ENCODE peak calls at places on chromosomes 16 and 17, in nine cellular contexts. S, G, W, C, J, F, P, X and N are unnamed samples.

GRCh38 chr17:13429201-13429600 is 172.5 kb downstream of the HS3ST3A1 start:
- DNase-seq in P (no peak), F (no peak), S (no peak), G (no peak), X (peak), W (no peak), J (peak), C (no peak), N (peak)

GRCh38 chr17:77708049-77708448 is 250.5 kb upstream of the TNRC6C start:
- DNase-seq in W (no peak), X (no peak), J (no peak), F (no peak), P (no peak), C (no peak), S (no peak), G (no peak), N (no peak)

GRCh38 chr16:3857189-3858013 is 23.1 kb downstream of the CREBBP start:
- DNase-seq in X (no peak), J (peak), W (peak), F (no peak), G (peak), S (no peak), P (no peak), C (no peak), N (peak)

GRCh38 chr17:5784791-5785190 is 200.5 kb upstream of the NLRP1 start:
- DNase-seq in P (no peak), G (no peak), S (no peak), C (no peak), F (no peak), J (no peak), X (no peak), W (no peak), N (no peak)

GRCh38 chr16:57736419-57737281 is 1.1 kb downstream of the KATNB1 start:
- DNase-seq in C (peak), W (peak), J (peak), X (peak), S (no peak), G (peak), F (peak), P (peak), N (peak)

GRCh38 chr16:87351320-87351698 is 32.3 kb downstream of the FBXO31 start:
- DNase-seq in J (no peak), C (no peak), F (no peak), P (no peak), S (no peak), X (no peak), G (no peak), W (no peak), N (peak)

GRCh38 chr16:30902070-30902972 is 5.9 kb downstream of the CTF1 start:
- DNase-seq in W (peak), C (peak), X (no peak), J (peak), S (peak), G (peak), P (no peak), F (peak), N (peak)

GRCh38 chr16:88455610-88456355 is 2.7 kb downstream of the ZFPM1 start:
- DNase-seq in J (peak), G (peak), W (peak), C (peak), F (no peak), S (no peak), P (peak), X (no peak), N (peak)

GRCh38 chr16:49023095-49023494 is 258.5 kb downstream of the CBLN1 start:
- DNase-seq in S (no peak), X (no peak), P (no peak), J (peak), C (no peak), G (no peak), W (no peak), F (no peak), N (no peak)

GRCh38 chr17:21286066-21286770 is 1.7 kb downstream of the MAP2K3 start:
- DNase-seq in F (peak), G (peak), X (peak), J (peak), W (peak), S (peak), P (peak), C (no peak), N (peak)

GRCh38 chr16:18799500-18799899 is 1.8 kb downstream of the ARL6IP1 start:
- DNase-seq in P (no peak), W (no peak), G (no peak), F (no peak), J (no peak), S (no peak), C (no peak), X (no peak), N (no peak)
- H3K4me3 ChIP-seq in P (peak), W (peak), G (peak), F (peak), J (peak), S (no peak), C (no peak), X (peak), N (peak)

GRCh38 chr16:53545433-53545832 is 42.4 kb upstream of the AKTIP start:
- DNase-seq in F (no peak), X (no peak), P (no peak), W (peak), G (no peak), J (peak), S (no peak), C (peak), N (no peak)

GRCh38 chr16:53546988-53547391 is 44.0 kb upstream of the AKTIP start:
- DNase-seq in F (no peak), J (no peak), P (no peak), W (no peak), S (no peak), G (no peak), X (no peak), C (no peak), N (no peak)

GRCh38 chr16:53541326-53541725 is 38.3 kb upstream of the AKTIP start:
- DNase-seq in P (no peak), S (no peak), G (peak), J (peak), C (no peak), X (no peak), F (no peak), W (no peak), N (no peak)

GRCh38 chr16:53537591-53537990 is 34.6 kb upstream of the AKTIP start:
- DNase-seq in C (no peak), W (no peak), S (no peak), G (no peak), F (no peak), J (no peak), P (no peak), X (no peak), N (no peak)

GRCh38 chr16:53542283-53542682 is 39.3 kb upstream of the AKTIP start:
- DNase-seq in X (no peak), P (no peak), G (no peak), S (no peak), W (no peak), J (no peak), C (no peak), F (no peak), N (no peak)
- TF ChIP-seq CTCF in X (no peak), P (no peak), G (no peak), S (no peak), W (no peak), J (no peak), C (no peak), F (no peak), N (no peak)

GRCh38 chr16:67833035-67833417 is 9.1 kb upstream of the THAP11 start:
- DNase-seq in C (no peak), G (no peak), X (no peak), J (peak), S (no peak), P (no peak), W (peak), F (no peak), N (peak)

GRCh38 chr16:67834242-67834614 is 7.9 kb upstream of the THAP11 start:
- DNase-seq in F (no peak), S (no peak), W (no peak), G (no peak), C (no peak), J (no peak), P (no peak), X (no peak), N (no peak)

GRCh38 chr16:67837811-67838210 is 4.3 kb upstream of the THAP11 start:
- DNase-seq in X (no peak), C (no peak), J (no peak), G (no peak), F (no peak), S (no peak), W (no peak), P (no peak), N (no peak)

GRCh38 chr16:67828651-67829050 is 13.5 kb upstream of the THAP11 start:
- DNase-seq in X (no peak), G (no peak), C (no peak), S (no peak), J (no peak), W (no peak), P (no peak), F (no peak), N (no peak)

DNA sequence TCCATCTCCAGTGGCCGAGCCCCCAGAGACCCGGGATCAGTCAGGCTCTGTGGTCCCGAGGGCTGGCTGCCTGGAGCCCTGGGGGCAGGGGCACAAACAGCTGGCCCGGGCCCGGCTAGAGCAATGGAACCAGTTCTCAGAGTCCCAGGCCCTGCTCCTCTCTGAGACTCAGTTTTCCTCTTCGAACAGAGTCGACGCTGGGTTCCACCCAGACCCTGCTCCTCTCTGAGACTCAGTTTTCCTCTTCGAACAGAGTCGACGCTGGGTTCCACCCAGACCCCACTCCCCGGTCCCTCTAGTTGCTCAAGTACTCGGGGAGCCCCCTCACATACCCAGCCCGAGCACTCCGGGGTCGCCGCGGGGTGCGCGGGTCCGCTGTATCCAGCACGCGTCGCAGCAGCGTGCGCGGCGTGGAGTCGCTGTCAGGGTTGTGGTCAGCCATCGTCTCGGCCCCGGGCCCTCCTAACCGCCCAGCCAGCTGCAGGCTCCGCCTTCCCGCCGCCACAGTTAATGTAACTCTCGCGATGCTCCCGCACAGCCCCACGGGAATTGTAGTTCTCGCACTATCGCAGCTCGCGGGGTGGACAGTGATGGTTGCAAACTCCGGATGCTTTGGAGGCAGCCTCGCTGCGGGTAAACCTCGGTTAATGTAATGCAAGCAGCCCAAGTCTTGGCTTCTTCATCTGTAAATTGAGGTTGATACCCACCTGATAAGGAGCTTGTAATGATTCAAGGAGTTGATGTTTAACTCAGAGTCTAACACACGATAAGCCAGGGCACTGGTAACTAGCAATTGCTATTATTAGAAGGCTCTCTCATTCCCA is 8.5 kb upstream of the THAP11 start:
- DNase-seq in X (peak), P (peak), W (peak), F (peak), G (peak), J (peak), S (peak), C (peak), N (peak)
- H3K4me3 ChIP-seq in X (peak), P (peak), W (peak), F (peak), G (peak), J (peak), S (peak), C (peak), N (peak)

DNA sequence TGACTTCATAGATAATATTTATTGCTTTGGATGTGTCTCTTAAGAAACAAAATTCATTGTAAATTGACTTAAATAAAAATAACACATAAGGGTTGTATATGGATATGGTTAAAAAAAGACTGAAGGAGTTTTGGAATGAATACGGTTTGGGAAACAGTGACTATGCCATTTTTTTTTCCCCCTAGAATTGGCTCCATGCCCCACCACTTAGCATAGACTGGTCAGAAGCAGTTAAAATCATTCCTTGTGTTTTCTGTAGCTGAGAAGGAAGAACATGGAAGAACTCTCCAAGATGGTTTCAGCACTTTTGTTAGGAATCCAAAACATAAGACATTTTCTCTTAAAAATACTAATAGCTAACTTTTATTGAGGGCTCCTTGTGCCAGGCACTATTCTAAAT is 39.4 kb upstream of the FAM20A start:
- DNase-seq in J (no peak), X (no peak), S (no peak), P (no peak), C (no peak), G (peak), F (no peak), W (no peak), N (no peak)
- TF ChIP-seq CTCF in J (no peak), X (no peak), S (no peak), P (no peak), C (no peak), G (no peak), F (no peak), W (no peak), N (no peak)

GRCh38 chr17:50122945-50123344 is 7.0 kb downstream of the SAMD14 start:
- DNase-seq in J (no peak), P (no peak), S (no peak), X (no peak), G (peak), C (no peak), W (no peak), F (no peak), N (no peak)

GRCh38 chr17:50120475-50121253 is 9.3 kb downstream of the SAMD14 start:
- DNase-seq in W (no peak), S (no peak), C (no peak), F (no peak), P (no peak), X (no peak), G (no peak), J (no peak), N (no peak)

GRCh38 chr17:50125420-50125997 is 4.5 kb downstream of the SAMD14 start:
- DNase-seq in G (no peak), W (no peak), P (no peak), F (no peak), J (no peak), C (no peak), S (no peak), X (no peak), N (no peak)

GRCh38 chr17:50127661-50128361 is 2.1 kb downstream of the SAMD14 start:
- DNase-seq in G (peak), X (no peak), W (peak), C (no peak), P (no peak), F (no peak), S (no peak), J (peak), N (peak)

DNA sequence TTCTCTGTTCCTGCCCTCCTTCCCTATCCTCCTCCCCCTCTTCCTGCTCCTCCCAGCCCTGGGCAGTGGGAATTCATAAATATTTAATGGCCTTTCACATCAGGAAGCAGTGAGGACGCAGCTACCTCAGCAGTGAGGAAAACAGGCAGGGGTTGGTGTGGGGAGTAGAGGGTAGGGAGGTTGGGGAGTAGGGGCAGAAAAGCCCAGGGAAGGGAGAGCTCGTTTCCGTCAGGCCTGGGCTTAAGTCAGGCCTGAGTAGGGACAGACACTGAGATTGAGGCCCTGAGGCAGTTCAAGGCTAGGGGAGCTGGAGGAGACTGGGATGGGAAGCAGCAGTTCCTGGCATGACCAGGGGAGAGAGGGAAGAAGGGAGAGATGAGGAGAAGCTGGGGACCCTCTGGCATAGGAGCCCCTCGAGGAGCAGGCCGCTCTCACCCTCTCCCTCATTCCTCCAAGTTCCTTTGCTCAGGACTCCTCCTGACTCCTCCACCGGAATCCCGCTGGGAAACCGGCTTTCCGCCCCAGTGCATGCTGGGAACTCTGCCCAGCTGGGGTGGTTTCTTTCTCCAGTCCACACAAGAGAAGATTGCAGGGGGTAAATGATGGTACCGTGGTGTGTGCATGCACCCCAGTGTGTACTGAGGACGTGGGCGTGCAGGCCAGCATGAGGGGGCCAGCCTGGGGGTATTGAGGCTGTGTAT is 6.2 kb downstream of the SAMD14 start:
- DNase-seq in P (no peak), S (no peak), X (no peak), W (no peak), G (peak), J (peak), F (no peak), C (no peak), N (peak)
- H3K4me3 ChIP-seq in P (no peak), S (no peak), X (no peak), W (no peak), G (peak), J (no peak), F (no peak), C (no peak), N (no peak)

GRCh38 chr16:28826141-28826540 is 3.3 kb downstream of the ATXN2L start:
- DNase-seq in S (no peak), G (no peak), X (no peak), C (no peak), F (no peak), J (peak), W (no peak), P (no peak), N (no peak)
- TF ChIP-seq CTCF in S (no peak), G (no peak), X (peak), C (no peak), F (no peak), J (peak), W (no peak), P (no peak), N (peak)

DNA sequence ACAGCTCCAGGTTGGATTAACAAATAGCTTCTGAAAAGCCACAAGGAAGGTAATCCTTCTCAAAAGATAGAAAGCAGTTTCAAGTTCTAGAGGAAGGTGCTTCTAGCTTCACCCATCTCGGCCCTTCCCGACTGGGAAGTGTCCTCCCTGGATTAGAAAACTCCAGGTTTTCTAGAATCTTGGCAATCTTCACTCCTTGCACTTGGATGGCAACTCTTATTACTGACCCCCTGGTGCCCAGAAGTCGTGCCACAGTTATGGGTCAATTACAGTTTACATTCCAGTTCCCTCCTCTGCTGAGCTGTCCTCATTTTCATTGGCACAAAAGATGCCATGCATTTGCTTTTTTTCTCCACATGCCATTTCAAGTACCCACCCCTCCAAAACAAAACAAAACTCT is 65.6 kb downstream of the SMG6 start:
- DNase-seq in W (no peak), F (no peak), S (no peak), X (no peak), P (no peak), C (no peak), J (no peak), G (no peak), N (no peak)
- H3K4me3 ChIP-seq in W (no peak), F (peak), S (no peak), X (no peak), P (no peak), C (no peak), J (no peak), G (no peak), N (no peak)